ENCODE peak calls at places on chromosomes 4 and X, in seven cellular contexts. O is heart right ventricle, R is Caco-2, Y is sigmoid colon, L is A549, D is upper lobe of right lung, V is spleen. I is an unnamed sample. For H3K9me3, the result is how much of the 10 kb centered on the place peaks cover.

GRCh38 chr4:152992027-152992426 is 55.9 kb downstream of the FHDC1 start:
- DNase-seq in L (no peak), Y (no peak), D (no peak), V (peak), R (no peak), O (no peak), I (no peak)

GRCh38 chr4:84968936-84969335 is 2.4 kb upstream of the WDFY3 start:
- DNase-seq in V (no peak), D (no peak), L (no peak), Y (no peak), O (no peak), R (no peak), I (no peak)

GRCh38 chr4:151717909-151718613 is 42.7 kb downstream of the GATB start:
- DNase-seq in Y (no peak), D (no peak), V (no peak), R (no peak), L (no peak), O (no peak), I (no peak)

GRCh38 chr4:101242441-101242840 is 104.9 kb downstream of the PPP3CA start:
- DNase-seq in L (no peak), V (no peak), Y (no peak), O (no peak), R (no peak), D (no peak), I (no peak)

GRCh38 chr4:4851081-4851480 is 8.4 kb upstream of the MSX1 start:
- DNase-seq in L (no peak), V (peak), D (peak), Y (peak), O (no peak), R (no peak), I (no peak)

GRCh38 chrX:46208225-46208854 is 336.9 kb downstream of the ZNF674 start:
- DNase-seq in Y (no peak), D (no peak), O (no peak), V (no peak), L (no peak), R (no peak), I (no peak)

GRCh38 chrX:75071334-75071733 is 84.7 kb downstream of the ABCB7 start:
- DNase-seq in R (no peak), V (no peak), Y (no peak), D (no peak), O (no peak), L (no peak), I (no peak)

GRCh38 chr4:91123742-91124141 is 996.5 kb downstream of the CCSER1 start:
- DNase-seq in L (no peak), V (no peak), Y (no peak), R (no peak), O (no peak), D (no peak), I (no peak)

GRCh38 chr4:153497091-153497531 is 31.0 kb downstream of the TMEM131L start:
- DNase-seq in D (no peak), V (no peak), O (no peak), Y (no peak), L (no peak), R (no peak), I (peak)

GRCh38 chr4:122500852-122501501 is 44.5 kb upstream of the IL2 start:
- DNase-seq in L (no peak), D (no peak), Y (no peak), V (no peak), O (no peak), R (no peak), I (no peak)

GRCh38 chrX:41100819-41101218 is 15.6 kb downstream of the USP9X start:
- DNase-seq in L (no peak), R (no peak), V (no peak), D (no peak), Y (no peak), O (no peak), I (no peak)

GRCh38 chr4:135244605-135245146 is 1043.1 kb upstream of the PABPC4L start:
- DNase-seq in V (no peak), L (no peak), D (no peak), O (no peak), Y (no peak), R (no peak), I (no peak)

GRCh38 chrX:48478806-48479205 is 2.8 kb downstream of the FTSJ1 start:
- DNase-seq in O (no peak), V (no peak), D (no peak), Y (no peak), R (no peak), L (no peak), I (no peak)

GRCh38 chr4:42397256-42397634 is at the start of gene SHISA3:
- DNase-seq in Y (no peak), D (no peak), O (peak), R (peak), L (peak), V (no peak), I (no peak)

GRCh38 chrX:65582450-65583082 is 48.0 kb upstream of the LAS1L start:
- DNase-seq in O (no peak), D (no peak), R (no peak), V (no peak), Y (no peak), L (no peak), I (no peak)

GRCh38 chrX:71998836-71999509 is 88.3 kb downstream of the NHSL2 start:
- DNase-seq in Y (no peak), V (no peak), D (no peak), L (peak), R (peak), O (no peak), I (peak)

GRCh38 chr4:78951862-78952472 is 12.7 kb upstream of the PAQR3 start:
- DNase-seq in O (no peak), V (no peak), Y (no peak), D (no peak), L (peak), R (peak), I (peak)

GRCh38 chrX:106802063-106802387 is 448 bp upstream of the TBC1D8B start:
- DNase-seq in D (no peak), R (no peak), O (no peak), L (peak), V (no peak), Y (no peak), I (no peak)

GRCh38 chr4:55397521-55398321 is 2.0 kb downstream of the TMEM165 start:
- DNase-seq in V (no peak), R (no peak), Y (no peak), O (no peak), L (no peak), D (no peak), I (no peak)

DNA sequence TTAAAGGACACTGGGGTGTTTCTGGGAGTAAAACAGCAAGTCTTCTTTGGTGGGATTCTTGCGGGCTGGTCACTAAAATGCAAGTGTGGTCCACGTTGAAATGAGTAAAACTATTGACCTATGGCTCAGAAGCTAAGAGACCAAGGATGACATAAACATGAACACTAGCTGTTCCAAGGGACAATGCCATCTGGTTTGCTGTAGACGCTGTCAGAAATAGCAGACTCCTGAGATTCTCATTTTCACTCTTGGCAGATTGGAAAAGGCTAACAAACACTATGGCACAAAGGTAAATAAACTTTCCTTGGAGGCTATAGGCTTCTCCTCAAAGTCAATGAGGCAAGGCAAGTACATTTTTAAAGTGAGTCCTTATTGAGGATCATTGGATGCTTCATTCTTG is 343.6 kb downstream of the KCNIP4 start:
- DNase-seq in V (no peak), Y (no peak), R (no peak), D (no peak), O (no peak), L (no peak), I (no peak)
- TF ChIP-seq CTCF in V (no peak), Y (no peak), R (no peak), D (no peak), O (no peak), L (no peak), I (no peak)

GRCh38 chr4:48008021-48008596 is 8.4 kb downstream of the CNGA1 start:
- DNase-seq in R (peak), Y (no peak), O (no peak), V (no peak), L (no peak), D (no peak), I (no peak)
- H3K9me3 ChIP-seq in R (under half), Y (under half), O (under half), V (under half), L (under half), D (under half), I (under half)

GRCh38 chrX:54641530-54641929 is 111.5 kb downstream of the GNL3L start:
- DNase-seq in D (no peak), O (no peak), V (no peak), R (no peak), Y (no peak), L (no peak), I (no peak)
- TF ChIP-seq CTCF in D (no peak), O (no peak), V (no peak), R (no peak), Y (no peak), L (no peak), I (no peak)

GRCh38 chrX:56310581-56310980 is 78.4 kb downstream of the KLF8 start:
- DNase-seq in O (no peak), R (no peak), Y (no peak), D (no peak), L (no peak), V (no peak), I (no peak)

GRCh38 chrX:56309881-56310280 is 77.7 kb downstream of the KLF8 start:
- DNase-seq in O (no peak), V (no peak), D (no peak), L (no peak), R (no peak), Y (no peak), I (no peak)

GRCh38 chrX:56308726-56309125 is 76.6 kb downstream of the KLF8 start:
- DNase-seq in R (no peak), O (no peak), D (no peak), L (no peak), Y (no peak), V (no peak), I (no peak)

GRCh38 chrX:56314334-56314733 is 82.2 kb downstream of the KLF8 start:
- DNase-seq in Y (no peak), L (no peak), R (no peak), O (no peak), V (no peak), D (no peak), I (no peak)

GRCh38 chrX:56313308-56313707 is 81.2 kb downstream of the KLF8 start:
- DNase-seq in V (no peak), O (no peak), D (no peak), R (no peak), Y (no peak), L (no peak), I (no peak)
- H3K9me3 ChIP-seq in V (under half), O (under half), D (under half), R (under half), Y (under half), L (under half), I (under half)

GRCh38 chr4:6660430-6660829 is 19.9 kb downstream of the MRFAP1 start:
- DNase-seq in V (peak), Y (no peak), L (no peak), R (no peak), D (no peak), O (no peak), I (no peak)
- TF ChIP-seq CTCF in V (no peak), Y (no peak), L (no peak), R (no peak), D (no peak), O (no peak), I (no peak)

GRCh38 chr4:74537459-74537858 is 92.5 kb downstream of the AREG start:
- DNase-seq in R (no peak), O (no peak), D (no peak), L (no peak), V (no peak), Y (no peak), I (no peak)

GRCh38 chr4:74536557-74536956 is 91.6 kb downstream of the AREG start:
- DNase-seq in Y (no peak), L (no peak), D (no peak), V (no peak), R (no peak), O (no peak), I (no peak)

GRCh38 chr4:74535471-74535870 is 90.5 kb downstream of the AREG start:
- DNase-seq in V (no peak), L (no peak), O (no peak), R (no peak), Y (no peak), D (no peak), I (no peak)

GRCh38 chr4:74534121-74534520 is 89.2 kb downstream of the AREG start:
- DNase-seq in V (no peak), O (no peak), R (peak), D (no peak), L (no peak), Y (no peak), I (no peak)

DNA sequence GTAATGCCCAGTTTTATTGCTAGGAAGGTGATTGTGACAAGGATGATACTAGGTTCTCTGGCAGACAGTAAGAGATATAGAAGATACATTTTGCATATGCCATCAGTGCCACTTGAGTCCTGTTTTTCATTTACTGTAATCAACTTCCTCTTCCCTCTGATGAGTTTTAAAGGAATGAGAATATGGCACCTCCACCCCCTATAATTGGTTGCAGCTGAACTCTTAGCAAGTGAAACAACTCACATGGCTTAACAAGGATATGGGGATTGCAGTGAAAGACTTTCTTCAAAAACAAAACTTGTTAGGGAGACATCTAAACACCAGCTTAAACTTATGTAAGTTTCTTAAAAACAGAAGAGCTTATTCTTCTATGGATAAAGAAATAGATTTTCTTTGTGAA is 90.0 kb downstream of the AREG start:
- DNase-seq in Y (no peak), D (no peak), V (no peak), R (no peak), L (no peak), O (no peak), I (no peak)
- H3K9me3 ChIP-seq in Y (under half), D (under half), V (under half), R (under half), L (under half), O (under half), I (under half)

GRCh38 chrX:53294024-53294648 is 12.8 kb upstream of the IQSEC2 start:
- DNase-seq in L (no peak), Y (no peak), V (no peak), R (no peak), O (no peak), D (no peak), I (no peak)
- TF ChIP-seq CTCF in L (peak), Y (no peak), V (no peak), R (peak), O (no peak), D (no peak), I (no peak)